ENCODE peak calls at places on chromosomes 2 and 18, in nine cellular contexts. H is GM04504; P is AG08395; K is ascending aorta; N is activated CD4-positive, alpha-beta T cell treated with anti-CD3 and anti-CD28 coated beads, Interleukin-2, amount 50 U/mL, for 1 hour; T is Caco-2; B is AML-193; R is stimulated activated CD4-positive, alpha-beta T cell treated with anti-CD3 and anti-CD28 coated beads, TNF-alpha, amount 100 ng/mL, for 1 hour; U is chondrocyte. E is an unnamed sample.
A peak's percentile ranks its signal among the peaks of the same experiment; 100 is the strongest.

GRCh38 chr2:28348921-28349320 is 43.7 kb upstream of the FOSL2 start:
- DNase-seq in N (no peak), K (no peak), H (no peak), P (no peak), R (no peak), B (no peak), T (no peak), U (peak; percentile 37), E (no peak)

GRCh38 chr2:1642066-1642861 is 102.1 kb downstream of the PXDN start:
- DNase-seq in H (no peak), P (peak; percentile 32), T (no peak), B (no peak), K (peak; percentile 69), R (no peak), N (no peak), U (no peak), E (no peak)

GRCh38 chr18:9825571-9826073 is 60.2 kb upstream of the TXNDC2 start:
- DNase-seq in P (peak; percentile 83), B (peak; percentile 94), U (no peak), H (peak; percentile 87), K (no peak), N (no peak), T (peak; percentile 82), R (no peak), E (no peak)

GRCh38 chr2:221741496-221742211 is 169.6 kb upstream of the EPHA4 start:
- DNase-seq in P (no peak), H (no peak), T (no peak), B (no peak), U (no peak), K (no peak), R (no peak), N (no peak), E (no peak)

GRCh38 chr2:113136828-113137775 is 9.7 kb downstream of the IL1RN start:
- DNase-seq in R (no peak), T (peak; percentile 65), H (no peak), P (peak; percentile 59), B (peak; percentile 49), U (no peak), N (peak; percentile 23), K (peak; percentile 15), E (no peak)

GRCh38 chr2:57890462-57890861 is 156.1 kb upstream of the VRK2 start:
- DNase-seq in N (no peak), R (no peak), B (no peak), U (no peak), T (no peak), H (peak; percentile 44), K (no peak), P (peak; percentile 50), E (no peak)

GRCh38 chr18:8478166-8478967 is 130.9 kb upstream of the RAB12 start:
- DNase-seq in H (peak; percentile 17), R (peak; percentile 46), B (peak; percentile 5), P (peak; percentile 79), N (peak; percentile 34), T (peak; percentile 84), K (no peak), U (no peak), E (no peak)

GRCh38 chr2:31363956-31364750 is 50.4 kb downstream of the XDH start:
- DNase-seq in P (no peak), H (no peak), U (no peak), B (no peak), K (no peak), R (no peak), T (no peak), N (no peak), E (no peak)